ENCODE peak calls at places on chromosome 18, in six cellular contexts. Y is aorta; L is esophagus muscularis mucosa; K is tibial artery; C is effector memory CD4-positive, alpha-beta T cell; U is esophagus squamous epithelium. R is an unnamed sample.

GRCh38 chr18:76710646-76711520 is 111.5 kb upstream of the ZNF236 start:
- DNase-seq in Y (no peak), L (no peak), K (no peak), C (no peak), U (no peak), R (no peak)

GRCh38 chr18:37219257-37219656 is 346.3 kb downstream of the CELF4 start:
- DNase-seq in Y (no peak), L (no peak), K (no peak), C (no peak), U (no peak), R (no peak)

GRCh38 chr18:78637442-78638402 is 341.9 kb upstream of the SALL3 start:
- DNase-seq in Y (no peak), L (no peak), K (no peak), C (no peak), U (no peak), R (no peak)

GRCh38 chr18:36415606-36416005 is 118.1 kb downstream of the FHOD3 start:
- DNase-seq in Y (no peak), L (no peak), K (no peak), C (no peak), U (no peak), R (no peak)

GRCh38 chr18:61851940-61852451 is 40.8 kb downstream of the RNF152 start:
- DNase-seq in Y (no peak), L (no peak), K (no peak), C (no peak), U (no peak), R (no peak)

GRCh38 chr18:10101293-10101701 is 187.5 kb downstream of the VAPA start:
- DNase-seq in Y (peak; percentile 85), L (no peak), K (peak; percentile 35), C (no peak), U (no peak), R (no peak)

GRCh38 chr18:76465630-76466409 is 29.2 kb downstream of the ZNF516 start:
- DNase-seq in Y (no peak), L (peak; percentile 64), K (no peak), C (no peak), U (no peak), R (no peak)

GRCh38 chr18:6940451-6940970 is 177.1 kb downstream of the LAMA1 start:
- DNase-seq in Y (no peak), L (no peak), K (no peak), C (no peak), U (no peak), R (no peak)

GRCh38 chr18:8507881-8508280 is 101.4 kb upstream of the RAB12 start:
- DNase-seq in Y (no peak), L (no peak), K (no peak), C (no peak), U (no peak), R (no peak)

GRCh38 chr18:72848534-72849237 is 19.1 kb downstream of the NETO1 start:
- DNase-seq in Y (no peak), L (no peak), K (no peak), C (no peak), U (no peak), R (no peak)

GRCh38 chr18:32276896-32277295 is 87.1 kb downstream of the MEP1B start:
- DNase-seq in Y (no peak), L (no peak), K (no peak), C (no peak), U (no peak), R (no peak)

GRCh38 chr18:74508821-74509225 is 12.7 kb downstream of the CNDP2 start:
- DNase-seq in Y (no peak), L (no peak), K (no peak), C (no peak), U (no peak), R (no peak)

GRCh38 chr18:58512648-58513338 is 116.1 kb downstream of the ALPK2 start:
- DNase-seq in Y (no peak), L (no peak), K (no peak), C (no peak), U (no peak), R (no peak)

GRCh38 chr18:58513615-58514014 is 115.3 kb downstream of the ALPK2 start:
- DNase-seq in Y (no peak), L (no peak), K (no peak), C (no peak), U (no peak), R (no peak)

GRCh38 chr18:58515175-58515574 is 113.7 kb downstream of the ALPK2 start:
- DNase-seq in Y (no peak), L (no peak), K (no peak), C (no peak), U (no peak), R (no peak)

GRCh38 chr18:58514773-58515172 is 114.1 kb downstream of the ALPK2 start:
- DNase-seq in Y (no peak), L (no peak), K (no peak), C (no peak), U (no peak), R (no peak)

DNA sequence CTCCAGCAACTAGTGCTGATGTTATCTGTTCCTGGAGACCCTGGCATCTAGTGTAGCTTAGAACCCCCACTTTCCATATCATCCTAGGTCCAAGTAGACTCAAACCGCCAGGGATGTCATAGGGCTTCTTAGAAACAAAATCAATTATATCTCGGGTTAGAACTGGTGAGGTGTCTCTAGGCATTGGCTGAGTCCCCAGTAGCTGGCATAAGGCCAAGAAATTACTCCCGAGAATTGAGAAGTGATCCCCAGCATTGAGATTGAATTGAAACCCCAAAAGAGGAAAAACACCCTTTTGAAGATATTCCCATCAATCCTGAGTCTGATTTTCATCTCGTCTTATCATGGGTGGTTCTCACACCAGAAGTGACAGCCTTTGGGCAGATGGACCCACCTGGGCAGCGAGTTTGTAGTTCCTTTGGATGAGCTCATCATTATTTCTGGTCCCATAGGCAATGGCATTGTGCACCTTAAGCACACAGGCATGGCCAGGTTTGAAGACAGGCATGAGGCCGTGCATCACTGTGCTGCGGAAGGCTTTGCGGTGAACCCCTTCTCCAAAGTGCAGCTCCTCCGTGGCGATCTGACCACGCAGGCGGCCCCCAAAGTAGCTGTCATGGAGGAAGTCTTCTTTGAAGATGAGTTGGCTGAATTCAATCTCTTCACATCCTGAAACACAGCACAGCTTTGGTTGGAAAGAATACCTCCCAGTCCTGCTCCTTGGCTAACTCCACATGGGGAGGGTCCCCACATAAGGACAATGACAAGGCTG is 112.2 kb downstream of the ALPK2 start:
- DNase-seq in Y (no peak), L (no peak), K (no peak), C (no peak), U (no peak), R (no peak)
- H3K36me3 ChIP-seq in Y (no peaks in the 10 kb centered on the region), L (no peaks in the 10 kb centered on the region), K (no peaks in the 10 kb centered on the region), C (no peaks in the 10 kb centered on the region), U (no peaks in the 10 kb centered on the region), R (no peaks in the 10 kb centered on the region)

DNA sequence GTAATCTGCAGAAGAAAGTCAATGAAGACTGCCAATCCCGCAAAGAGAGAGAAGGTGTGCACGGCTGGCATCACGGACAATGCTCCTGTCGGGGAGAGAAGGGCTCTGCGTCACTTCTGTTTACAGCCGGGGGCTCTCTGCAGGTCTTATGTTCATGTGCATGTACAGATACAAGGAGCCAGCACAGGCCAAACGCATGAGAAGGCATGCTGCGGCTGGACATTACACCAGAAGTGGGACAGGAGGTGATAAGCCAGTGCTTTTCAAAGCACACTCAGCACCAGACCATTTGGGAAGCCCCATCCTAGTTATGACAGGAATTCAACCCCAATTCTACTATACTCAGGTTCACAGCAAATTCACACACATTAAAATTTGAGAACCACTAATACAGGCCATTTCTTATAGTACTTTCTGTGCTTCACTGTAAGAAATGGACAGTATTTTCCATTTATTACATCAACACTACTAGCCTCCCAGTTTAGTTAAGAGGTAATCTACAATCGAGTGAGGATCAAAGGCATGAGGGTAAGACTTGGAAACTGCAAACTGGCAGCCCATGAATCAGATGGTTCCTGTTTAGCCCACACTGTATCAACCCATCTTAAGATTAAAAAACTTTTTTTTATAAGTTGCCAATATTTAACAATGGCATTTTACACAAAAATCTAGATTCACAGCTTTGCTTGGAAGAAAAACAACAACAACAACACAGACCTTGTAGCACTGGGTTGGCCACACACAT is 38.2 kb downstream of the RMC1 start:
- DNase-seq in Y (no peak), L (no peak), K (no peak), C (no peak), U (no peak), R (no peak)
- H3K36me3 ChIP-seq in Y (no peaks in the 10 kb centered on the region), L (peaks cover 97% of the 10 kb centered on the region), K (peaks cover 98% of the 10 kb centered on the region), C (peaks cover 62% of the 10 kb centered on the region), U (peaks cover 17% of the 10 kb centered on the region), R (peaks cover 41% of the 10 kb centered on the region)

GRCh38 chr18:57575542-57575941 is 11.0 kb downstream of the FECH start:
- DNase-seq in Y (no peak), L (no peak), K (no peak), C (no peak), U (no peak), R (no peak)

GRCh38 chr18:57579928-57580327 is 6.6 kb downstream of the FECH start:
- DNase-seq in Y (no peak), L (no peak), K (no peak), C (no peak), U (no peak), R (no peak)

GRCh38 chr18:57576316-57576715 is 10.2 kb downstream of the FECH start:
- DNase-seq in Y (no peak), L (no peak), K (no peak), C (no peak), U (no peak), R (no peak)

GRCh38 chr18:57569133-57569532 is 17.4 kb downstream of the FECH start:
- DNase-seq in Y (no peak), L (no peak), K (no peak), C (no peak), U (no peak), R (no peak)

DNA sequence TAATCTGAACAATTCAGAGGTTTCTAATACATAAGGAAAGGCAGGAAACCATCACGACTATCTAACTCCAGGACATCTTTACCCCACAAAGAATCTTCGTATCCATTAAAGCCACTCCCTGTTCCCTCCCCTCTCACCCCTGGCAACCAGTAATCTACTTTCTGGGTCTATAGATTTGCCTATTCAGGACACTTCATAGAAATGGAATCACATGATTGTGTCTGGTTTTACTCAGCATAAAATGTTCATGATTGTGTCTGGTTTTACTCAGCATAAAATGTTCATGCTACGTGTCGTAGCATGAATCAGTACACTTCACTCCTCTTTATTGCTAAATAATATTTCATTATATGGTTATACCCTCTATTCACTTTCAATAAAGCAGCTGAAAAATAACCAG is 11.6 kb downstream of the FECH start:
- DNase-seq in Y (no peak), L (no peak), K (no peak), C (no peak), U (no peak), R (no peak)
- H3K36me3 ChIP-seq in Y (peaks cover 13% of the 10 kb centered on the region), L (peaks cover 96% of the 10 kb centered on the region), K (peaks cover 92% of the 10 kb centered on the region), C (peaks cover 18% of the 10 kb centered on the region), U (no peaks in the 10 kb centered on the region), R (peaks cover 10% of the 10 kb centered on the region)

GRCh38 chr18:79697976-79698375 is 18.4 kb downstream of the CTDP1 start:
- DNase-seq in Y (no peak), L (no peak), K (no peak), C (no peak), U (no peak), R (no peak)
- H3K36me3 ChIP-seq in Y (no peaks in the 10 kb centered on the region), L (peaks cover 72% of the 10 kb centered on the region), K (peaks cover 64% of the 10 kb centered on the region), C (peaks cover 63% of the 10 kb centered on the region), U (peaks cover 15% of the 10 kb centered on the region), R (no peaks in the 10 kb centered on the region)

DNA sequence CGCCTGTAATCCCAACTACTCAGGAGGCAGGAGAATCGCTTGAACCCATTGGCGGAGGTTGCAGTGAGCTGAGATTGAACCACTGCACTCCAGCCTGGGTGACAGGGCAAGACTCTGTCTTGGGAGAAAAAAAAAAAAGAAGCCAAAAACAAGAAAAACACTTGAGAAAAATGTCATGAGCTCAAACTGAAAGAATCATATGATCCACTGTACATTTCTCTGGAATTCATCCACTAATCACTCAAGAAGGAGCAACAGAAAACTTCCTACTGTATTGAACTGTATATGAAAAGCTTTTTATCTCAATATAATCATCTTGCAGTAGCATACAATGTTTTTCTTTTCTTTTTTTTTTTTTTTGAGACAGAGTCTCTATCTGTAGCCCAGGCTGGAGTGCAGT is 40.4 kb downstream of the EPG5 start:
- DNase-seq in Y (no peak), L (no peak), K (no peak), C (no peak), U (no peak), R (no peak)
- H3K36me3 ChIP-seq in Y (peaks cover 7% of the 10 kb centered on the region), L (peaks cover 100% of the 10 kb centered on the region), K (peaks cover 97% of the 10 kb centered on the region), C (peaks cover 62% of the 10 kb centered on the region), U (peaks cover 13% of the 10 kb centered on the region), R (peaks cover 18% of the 10 kb centered on the region)